ENCODE peak calls at places on chromosomes 1 and 21, in seven cellular contexts. O is astrocyte, T is OCI-LY7, L is colonic mucosa, X is tibial nerve, M is right lobe of liver, Z is K562. C is an unnamed sample. For H3K4me1, the result is how much of the 10 kb centered on the place peaks cover.

GRCh38 chr1:115980998-115981993 is 5.0 kb downstream of the SLC22A15 start:
- DNase-seq in O (peak), T (peak), L (peak), X (no peak), M (no peak), Z (peak), C (no peak)

GRCh38 chr1:116667577-116668105 is at the start of gene IGSF3:
- DNase-seq in O (no peak), T (no peak), L (peak), X (peak), M (peak), Z (peak), C (no peak)

GRCh38 chr1:224317383-224318045 is 12.5 kb downstream of the NVL start:
- DNase-seq in O (no peak), T (no peak), L (no peak), X (no peak), M (no peak), Z (no peak), C (no peak)

GRCh38 chr1:202663141-202663540 is 47.1 kb downstream of the SYT2 start:
- DNase-seq in O (no peak), T (no peak), L (no peak), X (no peak), M (no peak), Z (no peak), C (no peak)

GRCh38 chr1:230067871-230068814 is 1.1 kb downstream of the GALNT2 start:
- DNase-seq in O (no peak), T (peak), L (peak), X (no peak), M (peak), Z (peak), C (no peak)

GRCh38 chr1:11645270-11645669 is 9.0 kb downstream of the FBXO2 start:
- DNase-seq in O (no peak), T (no peak), L (no peak), X (no peak), M (no peak), Z (no peak), C (no peak)

GRCh38 chr21:36065497-36066036 is 4.3 kb upstream of the CBR1 start:
- DNase-seq in O (peak), T (no peak), L (peak), X (no peak), M (no peak), Z (no peak), C (no peak)

GRCh38 chr1:166032901-166033371 is 133.9 kb downstream of the FAM78B start:
- DNase-seq in O (no peak), T (no peak), L (no peak), X (no peak), M (peak), Z (no peak), C (no peak)

GRCh38 chr1:219088778-219089557 is 84.7 kb upstream of the LYPLAL1 start:
- DNase-seq in O (peak), T (no peak), L (no peak), X (peak), M (peak), Z (peak), C (no peak)

GRCh38 chr1:62530516-62531154 is 66.7 kb upstream of the ANGPTL3 start:
- DNase-seq in O (peak), T (peak), L (peak), X (no peak), M (peak), Z (peak), C (no peak)

GRCh38 chr1:8427986-8428385 is 110.1 kb downstream of the SLC45A1 start:
- DNase-seq in O (no peak), T (peak), L (no peak), X (no peak), M (no peak), Z (no peak), C (no peak)

GRCh38 chr1:205593967-205594366 is 37.8 kb downstream of the ELK4 start:
- DNase-seq in O (no peak), T (peak), L (no peak), X (no peak), M (no peak), Z (no peak), C (peak)

GRCh38 chr1:37393585-37394120 is 80.7 kb upstream of the ZC3H12A start:
- DNase-seq in O (no peak), T (no peak), L (no peak), X (no peak), M (no peak), Z (no peak), C (no peak)

GRCh38 chr21:45017376-45017960 is 56.9 kb upstream of the ADARB1 start:
- DNase-seq in O (no peak), T (no peak), L (no peak), X (no peak), M (no peak), Z (no peak), C (no peak)

GRCh38 chr1:119718409-119718808 is 6.7 kb downstream of the PHGDH start:
- DNase-seq in O (no peak), T (no peak), L (no peak), X (no peak), M (no peak), Z (no peak), C (no peak)

GRCh38 chr1:172991674-172992400 is 58.9 kb downstream of the TNFSF18 start:
- DNase-seq in O (no peak), T (no peak), L (no peak), X (no peak), M (no peak), Z (no peak), C (no peak)

GRCh38 chr21:43717967-43718871 is 710 bp upstream of the PDXK start:
- DNase-seq in O (no peak), T (no peak), L (no peak), X (no peak), M (peak), Z (no peak), C (no peak)

GRCh38 chr1:8706291-8706690 is 111.1 kb downstream of the RERE start:
- DNase-seq in O (no peak), T (no peak), L (no peak), X (no peak), M (no peak), Z (no peak), C (no peak)

GRCh38 chr1:248873409-248873992 is 14.6 kb upstream of the ZNF692 start:
- DNase-seq in O (peak), T (peak), L (peak), X (peak), M (peak), Z (peak), C (peak)

GRCh38 chr21:25963186-25963585 is 207.4 kb downstream of the APP start:
- DNase-seq in O (peak), T (no peak), L (peak), X (no peak), M (no peak), Z (no peak), C (no peak)

GRCh38 chr1:43958351-43959255 is 11.2 kb upstream of the DPH2 start:
- DNase-seq in O (no peak), T (no peak), L (no peak), X (no peak), M (no peak), Z (peak), C (no peak)

GRCh38 chr1:68121536-68121935 is 71.1 kb upstream of the DIRAS3 start:
- DNase-seq in O (peak), T (no peak), L (no peak), X (no peak), M (no peak), Z (no peak), C (peak)

GRCh38 chr1:234608026-234608719 is 1.8 kb downstream of the IRF2BP2 start:
- DNase-seq in O (peak), T (peak), L (peak), X (peak), M (peak), Z (peak), C (no peak)

GRCh38 chr1:4825841-4826450 is 171.5 kb downstream of the AJAP1 start:
- DNase-seq in O (no peak), T (peak), L (no peak), X (no peak), M (no peak), Z (no peak), C (peak)

GRCh38 chr1:228999776-229000175 is 264.5 kb downstream of the RHOU start:
- DNase-seq in O (no peak), T (no peak), L (no peak), X (no peak), M (no peak), Z (no peak), C (no peak)

GRCh38 chr1:203276916-203277535 is 28.3 kb upstream of the BTG2 start:
- DNase-seq in O (no peak), T (peak), L (no peak), X (no peak), M (no peak), Z (no peak), C (no peak)

GRCh38 chr1:44985747-44986359 is 542 bp downstream of the EIF2B3 start:
- DNase-seq in O (peak), T (no peak), L (no peak), X (no peak), M (no peak), Z (peak), C (no peak)

GRCh38 chr1:176494436-176494835 is 31.5 kb downstream of the PAPPA2 start:
- DNase-seq in O (no peak), T (no peak), L (no peak), X (no peak), M (no peak), Z (no peak), C (no peak)

GRCh38 chr1:155437405-155437804 is 116.7 kb downstream of the RUSC1 start:
- DNase-seq in O (no peak), T (no peak), L (no peak), X (no peak), M (no peak), Z (no peak), C (no peak)

GRCh38 chr1:109516872-109517271 is 7.3 kb upstream of the AMIGO1 start:
- DNase-seq in O (no peak), T (no peak), L (peak), X (no peak), M (no peak), Z (no peak), C (no peak)

GRCh38 chr1:30539856-30540243 is 183.5 kb downstream of the MATN1 start:
- DNase-seq in O (no peak), T (no peak), L (no peak), X (no peak), M (no peak), Z (no peak), C (no peak)

GRCh38 chr21:46152939-46153258 is 2.5 kb downstream of the FTCD start:
- DNase-seq in O (no peak), T (no peak), L (no peak), X (no peak), M (peak), Z (no peak), C (no peak)

GRCh38 chr1:167803358-167804217 is 81.8 kb downstream of the MPZL1 start:
- DNase-seq in O (peak), T (peak), L (peak), X (peak), M (peak), Z (peak), C (peak)

GRCh38 chr21:17915976-17916375 is 96.8 kb upstream of the C21orf91 start:
- DNase-seq in O (no peak), T (no peak), L (no peak), X (no peak), M (no peak), Z (no peak), C (no peak)

DNA sequence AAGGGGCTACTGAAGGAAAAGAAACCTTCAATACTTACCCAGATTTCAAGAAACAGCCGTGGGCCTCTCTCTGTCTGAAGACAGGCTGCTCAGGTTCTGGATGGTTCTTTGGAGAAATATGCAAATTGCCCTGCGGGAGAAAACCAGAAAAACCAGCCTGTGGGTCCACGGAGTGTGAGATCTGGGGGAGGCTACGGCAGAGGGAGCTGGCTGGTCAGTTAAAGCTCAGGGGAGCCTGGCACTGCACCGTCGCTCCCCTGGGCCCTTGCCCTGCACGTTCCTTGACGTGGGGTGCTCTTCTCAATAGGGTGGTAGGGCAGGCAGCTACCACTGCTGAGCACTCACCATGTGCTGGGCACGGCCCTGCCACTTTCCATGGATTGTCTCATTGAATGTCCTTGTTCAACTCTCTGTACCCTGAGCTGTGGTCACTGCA is 12.7 kb downstream of the TMCO4 start:
- DNase-seq in O (no peak), T (no peak), L (no peak), X (no peak), M (no peak), Z (no peak), C (no peak)
- TF ChIP-seq CTCF in O (no peak), T (no peak), L (no peak), X (no peak), M (no peak), Z (no peak), C (no peak)

GRCh38 chr1:182684128-182684828 is at the start of gene RGS8:
- DNase-seq in O (no peak), T (no peak), L (no peak), X (no peak), M (no peak), Z (no peak), C (no peak)
- H3K27ac ChIP-seq in O (no peak), T (no peak), L (no peak), X (no peak), M (no peak), Z (no peak), C (no peak)

GRCh38 chr1:55107111-55107510 is 67.8 kb downstream of the PCSK9 start:
- DNase-seq in O (no peak), T (no peak), L (no peak), X (no peak), M (no peak), Z (no peak), C (no peak)
- H3K4me1 ChIP-seq in O (under half), T (under half), L (under half), X (under half), M (under half), Z (under half), C (under half)

GRCh38 chr1:29416267-29416666 is 179.9 kb downstream of the PTPRU start:
- DNase-seq in O (no peak), T (no peak), L (no peak), X (no peak), M (no peak), Z (no peak), C (no peak)
- TF ChIP-seq CTCF in O (no peak), T (no peak), L (no peak), X (no peak), M (no peak), Z (no peak), C (no peak)

DNA sequence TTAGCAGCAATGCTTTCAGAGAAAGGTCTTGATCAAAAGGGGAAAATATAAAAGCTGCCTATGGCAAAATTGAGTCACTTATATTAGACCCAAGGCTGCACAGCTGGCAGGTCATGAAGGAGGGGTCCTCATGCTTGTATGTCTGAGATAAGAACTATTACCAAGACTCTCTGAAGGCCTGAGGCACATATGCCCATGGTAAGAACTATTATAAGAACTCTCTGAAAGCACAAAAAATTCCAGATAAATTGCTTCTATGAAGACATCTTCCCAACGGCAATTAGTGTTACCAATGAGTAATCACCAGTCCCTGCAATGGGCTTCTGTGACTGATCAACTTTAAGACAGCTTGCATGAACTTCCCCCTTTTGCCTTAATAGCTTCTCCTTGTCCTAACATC is 42.8 kb upstream of the LRIF1 start:
- DNase-seq in O (no peak), T (no peak), L (no peak), X (no peak), M (no peak), Z (no peak), C (no peak)
- H3K27ac ChIP-seq in O (no peak), T (no peak), L (no peak), X (no peak), M (no peak), Z (no peak), C (no peak)

GRCh38 chr1:21292991-21293536 is 2.8 kb upstream of the ECE1 start:
- DNase-seq in O (no peak), T (peak), L (no peak), X (no peak), M (no peak), Z (no peak), C (no peak)
- H3K4me1 ChIP-seq in O (under half), T (half or more), L (under half), X (under half), M (under half), Z (under half), C (under half)

C was measured in esophagus muscularis mucosa.